ENCODE peak calls at places on chromosomes 4 and X, in four cellular contexts. One of them, this sample, is unnamed.

GRCh38 chr4:77785669-77786068 is 33.5 kb downstream of the CNOT6L start:
- DNase-seq in K562: no peak
- DNase-seq in GM12878: no peak
- DNase-seq in HL-60: no peak
- DNase-seq in this sample: no peak

GRCh38 chr4:149531861-149532260 is 283.8 kb downstream of the IQCM start:
- DNase-seq in HL-60: no peak
- DNase-seq in GM12878: no peak
- DNase-seq in K562: no peak
- DNase-seq in this sample: no peak

GRCh38 chrX:83416273-83416672 is 91.8 kb upstream of the POU3F4 start:
- DNase-seq in GM12878: no peak
- DNase-seq in HL-60: no peak
- DNase-seq in K562: no peak
- DNase-seq in this sample: no peak

GRCh38 chrX:40539214-40540142 is 41.3 kb upstream of the ATP6AP2 start:
- DNase-seq in GM12878: peak; percentile 56
- DNase-seq in HL-60: peak; percentile 78
- DNase-seq in K562: peak; percentile 57
- DNase-seq in this sample: no peak

GRCh38 chrX:119573222-119573621 is 1.1 kb upstream of the UBE2A start:
- DNase-seq in GM12878: no peak
- DNase-seq in HL-60: no peak
- DNase-seq in K562: no peak
- DNase-seq in this sample: no peak

GRCh38 chrX:151828434-151829080 is 84.1 kb upstream of the MAGEA4 start:
- DNase-seq in K562: no peak
- DNase-seq in HL-60: no peak
- DNase-seq in GM12878: no peak
- DNase-seq in this sample: no peak

GRCh38 chr4:24519649-24520048 is 64.7 kb downstream of the DHX15 start:
- DNase-seq in HL-60: no peak
- DNase-seq in K562: no peak
- DNase-seq in GM12878: no peak
- DNase-seq in this sample: no peak

GRCh38 chrX:78957768-78958130 is 12.6 kb downstream of the P2RY10 start:
- DNase-seq in K562: no peak
- DNase-seq in HL-60: no peak
- DNase-seq in GM12878: peak; percentile 93
- DNase-seq in this sample: no peak

GRCh38 chr4:183398298-183399129 is 45.9 kb upstream of the CDKN2AIP start:
- DNase-seq in GM12878: no peak
- DNase-seq in HL-60: peak; percentile 43
- DNase-seq in K562: peak; percentile 80
- DNase-seq in this sample: peak; percentile 64

GRCh38 chr4:101824500-101824899 is 34.0 kb downstream of the BANK1 start:
- DNase-seq in GM12878: no peak
- DNase-seq in HL-60: no peak
- DNase-seq in K562: no peak
- DNase-seq in this sample: no peak

GRCh38 chrX:102651242-102651967 is at the start of gene GPRASP1:
- DNase-seq in HL-60: no peak
- DNase-seq in K562: no peak
- DNase-seq in GM12878: no peak
- DNase-seq in this sample: peak; percentile 7

GRCh38 chr4:142264961-142265360 is 581.1 kb downstream of the INPP4B start:
- DNase-seq in K562: no peak
- DNase-seq in HL-60: no peak
- DNase-seq in GM12878: no peak
- DNase-seq in this sample: no peak

GRCh38 chr4:112031712-112032328 is 113.4 kb upstream of the FAM241A start:
- DNase-seq in K562: peak; percentile 41
- DNase-seq in GM12878: peak; percentile 13
- DNase-seq in HL-60: no peak
- DNase-seq in this sample: peak; percentile 13

GRCh38 chrX:153582896-153583295 is 16.0 kb downstream of the CCNQ start:
- DNase-seq in K562: peak; percentile 50
- DNase-seq in GM12878: peak; percentile 23
- DNase-seq in HL-60: no peak
- DNase-seq in this sample: peak; percentile 86
- TF ChIP-seq SPI1 in K562: no peak
- TF ChIP-seq SPI1 in GM12878: no peak
- TF ChIP-seq SPI1 in HL-60: no peak
- TF ChIP-seq SPI1 in this sample: no peak

DNA sequence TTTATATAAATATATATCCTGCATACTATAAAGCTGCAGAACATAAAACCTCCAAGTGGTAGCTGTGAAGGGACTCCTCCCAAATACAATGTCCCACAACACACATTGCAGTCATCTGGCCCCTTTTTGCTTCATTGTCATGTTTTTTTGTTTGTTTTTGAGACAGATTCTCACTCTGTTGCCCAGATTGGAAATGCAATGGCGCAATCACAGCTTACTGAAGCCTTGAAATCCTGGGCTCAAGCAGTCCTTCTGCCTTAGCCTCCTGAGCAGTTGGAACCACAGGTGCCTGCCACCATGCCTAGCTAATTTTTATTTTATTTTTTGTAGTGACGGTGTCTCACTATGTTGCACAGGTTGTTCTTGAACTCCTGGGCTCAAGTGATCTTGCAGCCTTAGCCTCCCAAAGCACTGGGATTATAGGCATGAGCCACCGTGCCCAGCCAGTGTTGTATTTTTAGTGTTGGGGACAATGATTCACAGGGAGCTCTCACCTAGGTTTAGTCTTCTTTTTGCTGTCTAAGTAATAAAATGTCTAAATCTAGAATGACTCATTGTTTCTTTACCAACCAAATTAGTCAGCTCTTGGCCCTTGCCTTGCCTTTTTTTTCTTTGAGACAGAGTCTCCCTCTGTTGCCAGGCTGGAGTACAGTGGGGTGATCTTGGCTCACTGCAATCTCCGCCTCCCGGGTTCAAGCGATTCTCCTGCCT is 24.0 kb upstream of the XIAP start:
- DNase-seq in HL-60: no peak
- DNase-seq in K562: no peak
- DNase-seq in GM12878: no peak
- DNase-seq in this sample: no peak
- TF ChIP-seq SPI1 in HL-60: no peak
- TF ChIP-seq SPI1 in K562: no peak
- TF ChIP-seq SPI1 in GM12878: no peak
- TF ChIP-seq SPI1 in this sample: no peak

GRCh38 chr4:2934813-2935761 is 28.1 kb downstream of the NOP14 start:
- DNase-seq in HL-60: peak; percentile 94
- DNase-seq in K562: no peak
- DNase-seq in GM12878: peak; percentile 80
- DNase-seq in this sample: peak; percentile 93

GRCh38 chr4:2932951-2933565 is 30.1 kb downstream of the NOP14 start:
- DNase-seq in HL-60: peak; percentile 57
- DNase-seq in GM12878: no peak
- DNase-seq in K562: no peak
- DNase-seq in this sample: no peak

GRCh38 chr4:2934077-2934812 is 29.0 kb downstream of the NOP14 start:
- DNase-seq in HL-60: peak; percentile 81
- DNase-seq in GM12878: no peak
- DNase-seq in K562: peak; percentile 92
- DNase-seq in this sample: no peak

GRCh38 chr4:2932561-2932950 is 30.6 kb downstream of the NOP14 start:
- DNase-seq in K562: no peak
- DNase-seq in HL-60: peak; percentile 57
- DNase-seq in GM12878: no peak
- DNase-seq in this sample: no peak

DNA sequence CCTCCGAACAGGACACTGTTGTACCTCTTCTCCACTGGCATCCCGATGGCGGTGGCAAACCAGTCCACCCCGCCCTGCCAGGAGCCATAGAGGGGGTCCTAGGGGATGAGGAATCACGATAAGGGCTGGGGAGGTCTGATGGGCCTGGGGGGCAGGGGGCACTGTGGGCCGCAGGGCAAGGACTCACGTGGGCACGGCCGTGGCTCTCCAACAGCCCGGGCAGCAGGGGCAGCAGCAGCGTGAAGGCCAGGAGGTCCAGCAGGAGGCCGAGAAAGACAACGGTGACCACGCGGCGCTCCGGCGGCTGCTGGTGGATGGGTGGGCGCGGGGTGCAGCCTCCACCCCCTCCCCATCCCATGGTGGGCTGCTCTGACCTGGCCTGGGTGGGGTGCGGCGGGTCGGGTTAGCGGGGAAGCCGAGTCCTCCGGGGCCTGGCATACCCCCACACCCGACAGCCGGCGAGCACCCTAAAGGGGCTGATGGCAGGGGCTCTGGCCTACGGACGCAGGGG is 29.6 kb downstream of the NOP14 start:
- DNase-seq in K562: no peak
- DNase-seq in HL-60: no peak
- DNase-seq in GM12878: no peak
- DNase-seq in this sample: no peak
- TF ChIP-seq SPI1 in K562: no peak
- TF ChIP-seq SPI1 in HL-60: no peak
- TF ChIP-seq SPI1 in GM12878: no peak
- TF ChIP-seq SPI1 in this sample: no peak

DNA sequence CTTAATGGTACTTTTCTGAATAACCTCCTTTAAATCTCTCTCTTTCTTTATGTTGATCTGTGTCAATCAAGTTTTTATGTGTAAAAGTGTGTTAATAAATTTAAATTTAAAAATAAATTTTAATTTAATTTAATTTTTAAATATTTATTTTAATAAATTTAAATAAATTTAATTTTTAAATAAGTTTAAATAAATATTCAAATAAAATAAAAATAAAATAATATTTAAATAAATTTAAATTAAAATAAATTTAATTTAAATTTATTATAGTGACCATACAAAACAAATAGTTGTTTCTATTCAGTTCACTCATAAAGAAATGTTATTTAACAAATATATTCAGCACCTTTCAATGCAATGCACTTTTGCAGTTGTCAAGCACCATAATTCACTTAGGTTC is 146.9 kb downstream of the GRID2 start:
- DNase-seq in HL-60: no peak
- DNase-seq in GM12878: no peak
- DNase-seq in K562: no peak
- DNase-seq in this sample: no peak
- TF ChIP-seq SPI1 in HL-60: no peak
- TF ChIP-seq SPI1 in GM12878: no peak
- TF ChIP-seq SPI1 in K562: no peak
- TF ChIP-seq SPI1 in this sample: no peak

GRCh38 chrX:9786839-9787635 is 808 bp downstream of the SHROOM2 start:
- DNase-seq in HL-60: no peak
- DNase-seq in K562: no peak
- DNase-seq in GM12878: no peak
- DNase-seq in this sample: no peak
- TF ChIP-seq SPI1 in HL-60: no peak
- TF ChIP-seq SPI1 in K562: no peak
- TF ChIP-seq SPI1 in GM12878: no peak
- TF ChIP-seq SPI1 in this sample: no peak

GRCh38 chr4:53507671-53508286 is 83.5 kb downstream of the LNX1 start:
- DNase-seq in HL-60: no peak
- DNase-seq in GM12878: no peak
- DNase-seq in K562: no peak
- DNase-seq in this sample: no peak
- TF ChIP-seq SPI1 in HL-60: no peak
- TF ChIP-seq SPI1 in GM12878: no peak
- TF ChIP-seq SPI1 in K562: no peak
- TF ChIP-seq SPI1 in this sample: no peak

GRCh38 chr4:139641218-139641617 is 24.4 kb upstream of the MGST2 start:
- DNase-seq in HL-60: no peak
- DNase-seq in GM12878: no peak
- DNase-seq in K562: no peak
- DNase-seq in this sample: no peak
- TF ChIP-seq SPI1 in HL-60: no peak
- TF ChIP-seq SPI1 in GM12878: no peak
- TF ChIP-seq SPI1 in K562: no peak
- TF ChIP-seq SPI1 in this sample: no peak

DNA sequence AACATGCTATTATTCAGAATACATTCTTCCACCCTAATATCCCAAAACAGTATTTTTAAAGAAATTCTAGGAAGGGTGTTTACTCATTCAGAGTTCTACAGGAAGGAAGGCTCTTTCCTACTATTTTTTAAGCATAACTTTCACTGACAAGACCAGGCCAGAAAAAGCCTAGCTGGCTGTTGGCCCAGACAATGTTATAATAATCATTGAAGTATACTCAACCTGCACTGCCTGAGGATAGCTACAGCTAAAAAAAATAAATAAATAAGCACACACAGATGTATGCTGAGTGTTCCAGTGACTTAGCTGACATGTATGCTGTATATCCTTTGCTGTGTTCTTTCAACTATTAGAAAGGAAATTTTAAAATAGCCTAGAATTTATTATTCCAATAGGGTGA is 145.8 kb upstream of the SPRY1 start:
- DNase-seq in K562: no peak
- DNase-seq in HL-60: no peak
- DNase-seq in GM12878: no peak
- DNase-seq in this sample: no peak
- TF ChIP-seq SPI1 in K562: no peak
- TF ChIP-seq SPI1 in HL-60: no peak
- TF ChIP-seq SPI1 in GM12878: no peak
- TF ChIP-seq SPI1 in this sample: no peak

GRCh38 chr4:119623025-119623424 is 5.6 kb downstream of the PDE5A start:
- DNase-seq in K562: no peak
- DNase-seq in HL-60: no peak
- DNase-seq in GM12878: no peak
- DNase-seq in this sample: no peak
- TF ChIP-seq SPI1 in K562: no peak
- TF ChIP-seq SPI1 in HL-60: no peak
- TF ChIP-seq SPI1 in GM12878: no peak
- TF ChIP-seq SPI1 in this sample: no peak

DNA sequence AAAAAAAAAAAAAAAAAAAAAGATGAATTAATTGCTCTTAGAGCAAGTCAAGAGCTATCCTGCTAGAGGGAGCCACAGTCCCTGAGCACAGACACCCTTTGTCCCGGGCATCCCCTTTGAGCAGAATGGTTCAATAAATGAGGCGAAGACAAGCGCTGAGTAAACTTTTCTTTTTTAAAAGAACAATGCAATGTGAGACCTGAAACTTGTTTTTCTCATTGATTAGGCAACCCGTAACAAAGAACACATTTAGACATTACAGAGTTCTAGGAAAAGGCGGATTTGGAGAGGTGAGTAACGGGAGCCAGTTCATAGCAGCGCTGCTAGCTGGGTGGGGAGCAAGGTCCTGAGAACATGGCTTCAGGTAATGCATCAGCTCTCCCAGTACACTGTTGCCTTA is 46.1 kb downstream of the GRK4 start:
- DNase-seq in K562: no peak
- DNase-seq in HL-60: no peak
- DNase-seq in GM12878: no peak
- DNase-seq in this sample: no peak
- TF ChIP-seq SPI1 in K562: no peak
- TF ChIP-seq SPI1 in HL-60: no peak
- TF ChIP-seq SPI1 in GM12878: no peak
- TF ChIP-seq SPI1 in this sample: no peak